ENCODE peak calls at places on chromosomes 4 and X, in five cellular contexts. R is ELR; E is MCF 10A; Y is stimulated activated CD4-positive, alpha-beta T cell treated with anti-CD3 and anti-CD28 coated beads, Interleukin-15, amount 100 ng/mL, for 1 hour; T is RKO. U is an unnamed sample.

GRCh38 chrX:150366951-150367545 is 3.9 kb downstream of the MAMLD1 start:
- DNase-seq in R (peak), E (peak), Y (no peak), T (peak), U (no peak)

GRCh38 chrX:1593286-1594271 is 2.2 kb downstream of the AKAP17A start:
- DNase-seq in R (no peak), E (no peak), Y (no peak), T (no peak), U (no peak)

GRCh38 chrX:71175531-71175930 is 30.9 kb downstream of the NLGN3 start:
- DNase-seq in R (no peak), E (no peak), Y (no peak), T (no peak), U (no peak)

GRCh38 chrX:119826399-119826959 is 26.3 kb downstream of the UPF3B start:
- DNase-seq in R (peak), E (peak), Y (no peak), T (peak), U (no peak)

GRCh38 chr4:84433603-84434232 is 65.4 kb downstream of the NKX6-1 start:
- DNase-seq in R (no peak), E (no peak), Y (no peak), T (no peak), U (no peak)

GRCh38 chrX:13750812-13751211 is 16.3 kb downstream of the OFD1 start:
- DNase-seq in R (no peak), E (no peak), Y (no peak), T (no peak), U (no peak)

GRCh38 chr4:83252782-83253405 is 31.7 kb downstream of the COQ2 start:
- DNase-seq in R (peak), E (peak), Y (peak), T (peak), U (no peak)

GRCh38 chrX:20378291-20378920 is 111.7 kb upstream of the RPS6KA3 start:
- DNase-seq in R (peak), E (peak), Y (no peak), T (peak), U (peak)

GRCh38 chr4:185142911-185143595 is at the start of gene SLC25A4:
- DNase-seq in R (peak), E (peak), Y (peak), T (peak), U (no peak)

GRCh38 chr4:78671812-78672440 is 104.2 kb upstream of the BMP2K start:
- DNase-seq in R (no peak), E (no peak), Y (no peak), T (no peak), U (no peak)

GRCh38 chrX:94204524-94204923 is 530.5 kb downstream of the FAM133A start:
- DNase-seq in R (no peak), E (no peak), Y (no peak), T (no peak), U (no peak)

GRCh38 chr4:169251291-169252235 is 19.2 kb downstream of the SH3RF1 start:
- DNase-seq in R (peak), E (no peak), Y (no peak), T (no peak), U (no peak)

GRCh38 chr4:130141651-130142050 is 1045.7 kb downstream of the C4orf33 start:
- DNase-seq in R (no peak), E (no peak), Y (no peak), T (no peak), U (no peak)

GRCh38 chrX:47145408-47146120 is 543 bp downstream of the RBM10 start:
- DNase-seq in R (no peak), E (no peak), Y (no peak), T (no peak), U (no peak)

U was measured in GOT3.